ENCODE peak calls at places on chromosomes 5 and 9, in six cellular contexts. T is mucosa of gallbladder; H is activated CD4-positive, alpha-beta T cell treated with anti-CD3 and anti-CD28 coated beads for 24 hours; K is ascending aorta; R is mesothelial cell of epicardium; W is NCI-H2081. E is an unnamed sample.

GRCh38 chr5:104998169-104998568 is 1435.6 kb upstream of the NUDT12 start:
- DNase-seq in T (no peak), H (no peak), K (no peak), R (no peak), W (no peak), E (no peak)

GRCh38 chr5:77301447-77301878 is 91.0 kb downstream of the PDE8B start:
- DNase-seq in T (no peak), H (no peak), K (no peak), R (no peak), W (no peak), E (no peak)

GRCh38 chr9:95058121-95058785 is 259.3 kb downstream of the FANCC start:
- DNase-seq in T (no peak), H (no peak), K (no peak), R (no peak), W (no peak), E (no peak)

GRCh38 chr9:127679506-127679905 is 27.3 kb upstream of the CFAP157 start:
- DNase-seq in T (no peak), H (no peak), K (no peak), R (no peak), W (no peak), E (no peak)

GRCh38 chr9:135864447-135865049 is 42.8 kb downstream of the CAMSAP1 start:
- DNase-seq in T (peak; percentile 52), H (peak; percentile 78), K (no peak), R (no peak), W (peak; percentile 46), E (peak; percentile 71)

GRCh38 chr9:127763918-127764384 is 14.5 kb downstream of the SH2D3C start:
- DNase-seq in T (no peak), H (no peak), K (no peak), R (no peak), W (no peak), E (no peak)

GRCh38 chr5:137470111-137470920 is 28.8 kb downstream of the SPOCK1 start:
- DNase-seq in T (no peak), H (no peak), K (peak; percentile 76), R (no peak), W (no peak), E (no peak)

GRCh38 chr9:129384138-129384886 is 206.3 kb upstream of the IER5L start:
- DNase-seq in T (no peak), H (no peak), K (no peak), R (no peak), W (no peak), E (no peak)

GRCh38 chr5:64632251-64632650 is 58.1 kb upstream of the SHISAL2B start:
- DNase-seq in T (no peak), H (no peak), K (no peak), R (no peak), W (no peak), E (peak; percentile 86)

GRCh38 chr5:1804001-1804690 is 2.9 kb downstream of the NDUFS6 start:
- DNase-seq in T (no peak), H (no peak), K (no peak), R (no peak), W (no peak), E (no peak)